ENCODE peak calls at places on chromosomes 1 and 21, in four cellular contexts. N, A, Y and J are unnamed samples.
A peak's percentile ranks its signal among the peaks of the same experiment; 100 is the strongest.

GRCh38 chr1:119679223-119679622 is 31.2 kb upstream of the ZNF697 start:
- DNase-seq in A (no peak), Y (peak; percentile 71), N (no peak), J (no peak)

GRCh38 chr1:60055336-60055735 is 18.2 kb downstream of the C1orf87 start:
- DNase-seq in Y (no peak), A (no peak), N (no peak), J (no peak)

GRCh38 chr1:168317309-168317708 is 36.6 kb downstream of the TBX19 start:
- DNase-seq in A (no peak), Y (no peak), N (no peak), J (no peak)

GRCh38 chr1:41580520-41581172 is 96.2 kb upstream of the EDN2 start:
- DNase-seq in Y (no peak), A (no peak), N (no peak), J (no peak)

GRCh38 chr1:39105061-39105840 is 79.1 kb downstream of the NDUFS5 start:
- DNase-seq in Y (no peak), N (peak; percentile 77), A (peak; percentile 88), J (peak; percentile 78)

GRCh38 chr1:50985094-50985493 is 15.0 kb downstream of the CDKN2C start:
- DNase-seq in N (no peak), A (no peak), Y (no peak), J (no peak)

GRCh38 chr1:240492832-240493440 is 119.0 kb downstream of the GREM2 start:
- DNase-seq in Y (peak; percentile 38), A (no peak), N (peak; percentile 16), J (peak; percentile 51)

GRCh38 chr1:190436615-190437014 is 41.0 kb downstream of the BRINP3 start:
- DNase-seq in Y (no peak), N (no peak), A (no peak), J (peak; percentile 3)

GRCh38 chr1:25022361-25023189 is 92.5 kb upstream of the RUNX3 start:
- DNase-seq in N (peak; percentile 85), A (peak; percentile 79), Y (peak; percentile 95), J (peak; percentile 76)

GRCh38 chr1:160171352-160171751 is 19.0 kb upstream of the CASQ1 start:
- DNase-seq in N (no peak), A (no peak), Y (no peak), J (no peak)

GRCh38 chr1:240312872-240313271 is 221.2 kb downstream of the FMN2 start:
- DNase-seq in N (no peak), A (no peak), Y (no peak), J (no peak)

GRCh38 chr1:94101613-94101940 is 19.4 kb downstream of the ABCA4 start:
- DNase-seq in Y (no peak), N (no peak), A (no peak), J (no peak)

GRCh38 chr1:6223617-6224016 is 12.1 kb downstream of the ICMT start:
- DNase-seq in A (no peak), Y (no peak), N (no peak), J (no peak)

GRCh38 chr1:55337801-55338447 is 122.8 kb upstream of the USP24 start:
- DNase-seq in N (peak; percentile 17), A (no peak), Y (peak; percentile 60), J (no peak)

GRCh38 chr1:161494069-161494735 is 11.1 kb upstream of the FCGR2A start:
- DNase-seq in A (no peak), Y (no peak), N (no peak), J (no peak)

GRCh38 chr21:45421071-45421845 is 16.3 kb downstream of the COL18A1 start:
- DNase-seq in Y (no peak), N (peak; percentile 68), A (peak; percentile 55), J (no peak)

GRCh38 chr1:61605607-61606321 is 119.2 kb downstream of the TM2D1 start:
- DNase-seq in Y (no peak), N (no peak), A (no peak), J (no peak)

GRCh38 chr1:220900842-220901241 is 21.6 kb downstream of the HLX start:
- DNase-seq in A (no peak), Y (no peak), N (no peak), J (no peak)

GRCh38 chr1:197910120-197911110 is 6.8 kb upstream of the LHX9 start:
- DNase-seq in N (no peak), A (no peak), Y (no peak), J (no peak)

GRCh38 chr21:46078322-46078981 is 19.5 kb upstream of the COL6A2 start:
- DNase-seq in A (peak; percentile 31), Y (no peak), N (no peak), J (no peak)

GRCh38 chr1:22805672-22806038 is 95.0 kb downstream of the EPHB2 start:
- DNase-seq in Y (no peak), A (peak; percentile 21), N (no peak), J (no peak)

GRCh38 chr1:150970818-150971582 is 3.6 kb downstream of the CERS2 start:
- DNase-seq in Y (no peak), A (peak; percentile 91), N (peak; percentile 94), J (peak; percentile 97)

GRCh38 chr1:29237906-29238600 is 1.7 kb downstream of the PTPRU start:
- DNase-seq in A (peak; percentile 77), Y (no peak), N (peak; percentile 46), J (peak; percentile 33)

GRCh38 chr1:212949771-212950170 is 570 bp upstream of the VASH2 start:
- DNase-seq in A (no peak), N (no peak), Y (no peak), J (no peak)
- H3K4me3 ChIP-seq in A (peak overlapping the region; percentile 34), N (no peak overlapping the region), Y (peak overlapping the region; percentile 96), J (no peak overlapping the region)

DNA sequence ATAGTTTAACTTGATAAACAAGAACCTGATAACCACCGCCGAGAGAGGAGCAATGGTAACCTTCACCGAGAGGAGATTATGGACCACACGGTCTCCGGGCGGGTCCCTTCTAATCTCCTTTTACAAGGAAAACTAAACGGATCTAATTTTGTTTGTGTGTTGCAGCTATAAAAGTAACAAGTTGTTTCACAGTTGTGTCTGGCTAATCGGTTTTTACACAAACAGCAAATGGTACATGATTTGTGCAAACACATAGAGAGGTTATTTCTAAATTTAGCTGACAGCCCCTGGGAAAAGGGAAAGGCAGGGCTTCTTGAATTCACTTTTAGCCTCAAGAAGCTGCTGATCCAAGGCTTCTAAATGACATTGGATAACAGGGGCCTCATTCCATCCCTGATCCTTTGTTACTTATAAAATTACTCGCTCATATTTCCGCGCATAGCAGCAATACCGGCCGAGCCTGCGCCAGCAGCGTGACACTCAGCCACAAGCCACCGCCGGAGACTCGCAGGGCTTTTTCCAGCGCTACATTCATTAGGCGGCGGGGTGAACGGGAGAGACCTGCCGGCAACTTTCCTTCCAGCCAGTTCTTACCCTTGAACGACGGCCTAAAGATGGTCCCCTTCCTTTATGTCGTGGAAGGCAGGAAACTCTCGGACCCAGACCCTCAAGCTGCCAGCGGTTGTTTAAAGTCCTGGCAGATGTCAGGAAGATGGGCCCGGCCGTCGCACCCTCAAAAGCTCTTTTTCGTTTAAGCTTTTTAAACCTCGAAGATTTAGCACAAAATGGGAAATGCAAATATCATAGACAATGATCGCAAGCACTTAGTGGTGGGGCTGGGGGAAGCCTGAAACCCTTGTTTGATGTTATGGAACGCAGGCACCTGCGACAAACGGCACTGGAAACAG is 4.4 kb downstream of the FOXD3 start:
- DNase-seq in N (no peak), Y (no peak), A (no peak), J (no peak)
- H3K27me3 ChIP-seq in N (peaks cover 12% of the 10 kb centered on the region), Y (peaks cover 100% of the 10 kb centered on the region), A (peaks cover 81% of the 10 kb centered on the region), J (peaks cover 100% of the 10 kb centered on the region)

GRCh38 chr1:15101112-15101760 is 52.3 kb upstream of the TMEM51 start:
- DNase-seq in Y (no peak), A (no peak), N (no peak), J (no peak)

GRCh38 chr1:15101801-15102200 is 51.7 kb upstream of the TMEM51 start:
- DNase-seq in Y (no peak), N (no peak), A (no peak), J (no peak)

GRCh38 chr1:15098366-15099125 is 55.0 kb upstream of the TMEM51 start:
- DNase-seq in A (no peak), N (no peak), Y (no peak), J (no peak)

GRCh38 chr1:15099441-15100137 is 54.0 kb upstream of the TMEM51 start:
- DNase-seq in A (no peak), N (no peak), Y (no peak), J (no peak)

GRCh38 chr1:15100369-15101111 is 53.0 kb upstream of the TMEM51 start:
- DNase-seq in Y (peak; percentile 50), A (no peak), N (peak; percentile 63), J (peak; percentile 45)
- H3K4me3 ChIP-seq in Y (no peak overlapping the region), A (no peak overlapping the region), N (no peak overlapping the region), J (no peak overlapping the region)

GRCh38 chr1:3298197-3298596 is 156.3 kb upstream of the ARHGEF16 start:
- DNase-seq in N (no peak), A (no peak), Y (no peak), J (no peak)

GRCh38 chr1:3296858-3297257 is 157.6 kb upstream of the ARHGEF16 start:
- DNase-seq in A (no peak), N (no peak), Y (no peak), J (no peak)

GRCh38 chr1:3296326-3296725 is 158.1 kb upstream of the ARHGEF16 start:
- DNase-seq in A (no peak), Y (no peak), N (no peak), J (no peak)

GRCh38 chr1:3295846-3296245 is 158.6 kb upstream of the ARHGEF16 start:
- DNase-seq in A (no peak), Y (no peak), N (no peak), J (no peak)

GRCh38 chr1:3297756-3298155 is 156.7 kb upstream of the ARHGEF16 start:
- DNase-seq in A (no peak), Y (no peak), N (no peak), J (no peak)
- H3K27me3 ChIP-seq in A (no peaks in the 10 kb centered on the region), Y (no peaks in the 10 kb centered on the region), N (no peaks in the 10 kb centered on the region), J (no peaks in the 10 kb centered on the region)

GRCh38 chr1:8431028-8431427 is 113.1 kb downstream of the SLC45A1 start:
- DNase-seq in N (no peak), A (no peak), Y (no peak), J (no peak)
- H3K4me3 ChIP-seq in N (no peak overlapping the region), A (no peak overlapping the region), Y (no peak overlapping the region), J (no peak overlapping the region)

GRCh38 chr1:208928335-208928734 is 655.2 kb upstream of the CAMK1G start:
- DNase-seq in A (no peak), N (no peak), Y (no peak), J (no peak)
- H3K27me3 ChIP-seq in A (no peaks in the 10 kb centered on the region), N (no peaks in the 10 kb centered on the region), Y (peaks cover 2% of the 10 kb centered on the region), J (no peaks in the 10 kb centered on the region)

GRCh38 chr1:27727126-27727525 is 1.4 kb downstream of the FAM76A start:
- DNase-seq in A (no peak), Y (no peak), N (no peak), J (no peak)
- H3K4me3 ChIP-seq in A (no peak overlapping the region), Y (peak overlapping the region; percentile 76), N (no peak overlapping the region), J (no peak overlapping the region)

GRCh38 chr1:32881871-32882850 is 4.1 kb upstream of the HPCA start:
- DNase-seq in A (no peak), Y (no peak), N (no peak), J (no peak)

GRCh38 chr1:32883338-32883737 is 3.0 kb upstream of the HPCA start:
- DNase-seq in Y (no peak), A (no peak), N (no peak), J (no peak)

GRCh38 chr1:32884726-32885125 is 1.6 kb upstream of the HPCA start:
- DNase-seq in Y (no peak), N (no peak), A (no peak), J (no peak)

GRCh38 chr1:32885691-32886011 is 640 bp upstream of the HPCA start:
- DNase-seq in N (no peak), A (no peak), Y (no peak), J (no peak)

GRCh38 chr1:32883973-32884372 is 2.3 kb upstream of the HPCA start:
- DNase-seq in Y (no peak), N (no peak), A (no peak), J (no peak)
- H3K27me3 ChIP-seq in Y (peaks cover 42% of the 10 kb centered on the region), N (no peaks in the 10 kb centered on the region), A (peaks cover 16% of the 10 kb centered on the region), J (peaks cover 21% of the 10 kb centered on the region)